ENCODE peak calls at places on chromosomes 12 and 14, in nine cellular contexts. K is HFF-Myc; B is DND-41; U is stimulated activated CD4-positive, alpha-beta T cell treated with anti-CD3 and anti-CD28 coated beads, Interleukin-12 subunit alpha, Interleukin-12 subunit beta, amount 100 ng/mL, for 4 hours; A is immature natural killer cell; Y is NCI-H1436 treated with DMSO at 0.1 percent for 48 hours; C is neural crest cell; G is foreskin fibroblast; V is omental fat pad. I is an unnamed sample.

GRCh38 chr12:121253638-121254335 is 42.7 kb downstream of the CAMKK2 start:
- DNase-seq in C (no peak), G (no peak), Y (no peak), U (no peak), V (no peak), K (no peak), B (no peak), A (no peak), I (no peak)

GRCh38 chr12:32069071-32069470 is 37.6 kb upstream of the BICD1 start:
- DNase-seq in U (no peak), C (no peak), Y (no peak), A (no peak), B (no peak), V (no peak), K (no peak), G (no peak), I (no peak)

GRCh38 chr14:59634617-59635016 is 58.0 kb upstream of the CCDC175 start:
- DNase-seq in V (no peak), C (no peak), Y (no peak), K (no peak), A (no peak), B (no peak), G (no peak), U (no peak), I (no peak)

GRCh38 chr14:56594428-56594827 is 14.8 kb downstream of the TMEM260 start:
- DNase-seq in Y (no peak), U (no peak), K (no peak), C (no peak), V (no peak), G (no peak), B (no peak), A (no peak), I (no peak)

GRCh38 chr14:77301103-77301502 is 19.6 kb downstream of the POMT2 start:
- DNase-seq in G (peak), B (peak), K (no peak), V (no peak), U (peak), Y (no peak), C (peak), A (no peak), I (peak)

GRCh38 chr12:40107098-40107802 is 1.4 kb upstream of the SLC2A13 start:
- DNase-seq in C (peak), G (peak), U (peak), K (peak), A (peak), V (peak), B (peak), Y (peak), I (peak)

GRCh38 chr12:98998697-98999299 is 353.7 kb downstream of the APAF1 start:
- DNase-seq in C (no peak), U (no peak), V (no peak), B (no peak), A (no peak), Y (peak), G (peak), K (peak), I (peak)

GRCh38 chr14:23478109-23478698 is 8.7 kb downstream of the NGDN start:
- DNase-seq in Y (no peak), G (peak), V (peak), U (peak), C (peak), A (peak), B (peak), K (no peak), I (no peak)

GRCh38 chr12:104604070-104604994 is 147.6 kb downstream of the CHST11 start:
- DNase-seq in V (peak), G (peak), Y (no peak), K (peak), U (peak), A (peak), C (peak), B (no peak), I (peak)

GRCh38 chr12:29610473-29611174 is 113.1 kb upstream of the OVCH1 start:
- DNase-seq in V (no peak), A (no peak), Y (no peak), C (no peak), U (no peak), B (no peak), G (no peak), K (no peak), I (no peak)

GRCh38 chr14:78902010-78902623 is 731.9 kb downstream of the NRXN3 start:
- DNase-seq in K (peak), C (peak), G (peak), Y (peak), B (peak), U (no peak), A (no peak), V (no peak), I (no peak)

GRCh38 chr12:131943876-131944275 is 5.9 kb upstream of the EP400 start:
- DNase-seq in K (no peak), G (no peak), U (no peak), Y (no peak), V (no peak), C (no peak), A (no peak), B (no peak), I (no peak)

I was measured in 8988T.